ENCODE peak calls at places on chromosomes 16 and 17, in ten cellular contexts. One of them, this sample, is unnamed.

GRCh38 chr17:75625813-75626486 is 7.3 kb upstream of the SMIM5 start:
- DNase-seq in renal cortical epithelial cell: no peak
- DNase-seq in NCI-H1694 treated with DMSO at 0.1 percent for 48 hours: peak; percentile 38
- DNase-seq in AG04449: no peak
- DNase-seq in tibial nerve: no peak
- DNase-seq in GM03348: peak; percentile 69
- DNase-seq in head of caudate nucleus: peak; percentile 51
- DNase-seq in stimulated activated CD8-positive, alpha-beta memory T cell treated with anti-CD3 and anti-CD28 coated beads, Interleukin-15, amount 100 ng/mL, for 4 hours: no peak
- DNase-seq in nucleus accumbens: no peak
- DNase-seq in midbrain: peak; percentile 13
- DNase-seq in this sample: no peak

GRCh38 chr16:20911361-20911760 is 10.8 kb downstream of the LYRM1 start:
- DNase-seq in renal cortical epithelial cell: peak; percentile 56
- DNase-seq in NCI-H1694 treated with DMSO at 0.1 percent for 48 hours: no peak
- DNase-seq in AG04449: no peak
- DNase-seq in tibial nerve: no peak
- DNase-seq in GM03348: no peak
- DNase-seq in head of caudate nucleus: no peak
- DNase-seq in stimulated activated CD8-positive, alpha-beta memory T cell treated with anti-CD3 and anti-CD28 coated beads, Interleukin-15, amount 100 ng/mL, for 4 hours: no peak
- DNase-seq in nucleus accumbens: no peak
- DNase-seq in midbrain: no peak
- DNase-seq in this sample: no peak

GRCh38 chr17:50708050-50709000 is 611 bp upstream of the ANKRD40 start:
- DNase-seq in renal cortical epithelial cell: peak; percentile 14
- DNase-seq in NCI-H1694 treated with DMSO at 0.1 percent for 48 hours: peak; percentile 60
- DNase-seq in AG04449: no peak
- DNase-seq in tibial nerve: no peak
- DNase-seq in GM03348: peak; percentile 36
- DNase-seq in head of caudate nucleus: no peak
- DNase-seq in stimulated activated CD8-positive, alpha-beta memory T cell treated with anti-CD3 and anti-CD28 coated beads, Interleukin-15, amount 100 ng/mL, for 4 hours: no peak
- DNase-seq in nucleus accumbens: no peak
- DNase-seq in midbrain: peak; percentile 58
- DNase-seq in this sample: no peak

GRCh38 chr16:82653550-82654511 is 27.1 kb downstream of the CDH13 start:
- DNase-seq in renal cortical epithelial cell: peak; percentile 95
- DNase-seq in NCI-H1694 treated with DMSO at 0.1 percent for 48 hours: no peak
- DNase-seq in AG04449: peak; percentile 80
- DNase-seq in tibial nerve: no peak
- DNase-seq in GM03348: peak; percentile 86
- DNase-seq in head of caudate nucleus: no peak
- DNase-seq in stimulated activated CD8-positive, alpha-beta memory T cell treated with anti-CD3 and anti-CD28 coated beads, Interleukin-15, amount 100 ng/mL, for 4 hours: no peak
- DNase-seq in nucleus accumbens: no peak
- DNase-seq in midbrain: no peak
- DNase-seq in this sample: peak; percentile 77

GRCh38 chr16:69481901-69482341 is 57.5 kb downstream of the CYB5B start:
- DNase-seq in renal cortical epithelial cell: no peak
- DNase-seq in NCI-H1694 treated with DMSO at 0.1 percent for 48 hours: no peak
- DNase-seq in AG04449: no peak
- DNase-seq in tibial nerve: peak; percentile 73
- DNase-seq in GM03348: peak; percentile 89
- DNase-seq in head of caudate nucleus: peak; percentile 81
- DNase-seq in stimulated activated CD8-positive, alpha-beta memory T cell treated with anti-CD3 and anti-CD28 coated beads, Interleukin-15, amount 100 ng/mL, for 4 hours: no peak
- DNase-seq in nucleus accumbens: peak; percentile 49
- DNase-seq in midbrain: peak; percentile 77
- DNase-seq in this sample: no peak

GRCh38 chr16:88405325-88406060 is 22.7 kb downstream of the ZNF469 start:
- DNase-seq in renal cortical epithelial cell: no peak
- DNase-seq in NCI-H1694 treated with DMSO at 0.1 percent for 48 hours: no peak
- DNase-seq in AG04449: no peak
- DNase-seq in tibial nerve: no peak
- DNase-seq in GM03348: peak; percentile 88
- DNase-seq in head of caudate nucleus: no peak
- DNase-seq in stimulated activated CD8-positive, alpha-beta memory T cell treated with anti-CD3 and anti-CD28 coated beads, Interleukin-15, amount 100 ng/mL, for 4 hours: no peak
- DNase-seq in nucleus accumbens: no peak
- DNase-seq in midbrain: no peak
- DNase-seq in this sample: no peak

GRCh38 chr16:54194008-54194731 is 92.4 kb downstream of the IRX3 start:
- DNase-seq in renal cortical epithelial cell: peak; percentile 65
- DNase-seq in NCI-H1694 treated with DMSO at 0.1 percent for 48 hours: no peak
- DNase-seq in AG04449: no peak
- DNase-seq in tibial nerve: peak; percentile 50
- DNase-seq in GM03348: peak; percentile 83
- DNase-seq in head of caudate nucleus: peak; percentile 62
- DNase-seq in stimulated activated CD8-positive, alpha-beta memory T cell treated with anti-CD3 and anti-CD28 coated beads, Interleukin-15, amount 100 ng/mL, for 4 hours: no peak
- DNase-seq in nucleus accumbens: peak; percentile 10
- DNase-seq in midbrain: peak; percentile 67
- DNase-seq in this sample: peak; percentile 15

GRCh38 chr17:43943769-43944418 is 1.6 kb upstream of the PPY start:
- DNase-seq in renal cortical epithelial cell: peak; percentile 56
- DNase-seq in NCI-H1694 treated with DMSO at 0.1 percent for 48 hours: peak; percentile 64
- DNase-seq in AG04449: no peak
- DNase-seq in tibial nerve: peak; percentile 74
- DNase-seq in GM03348: peak; percentile 89
- DNase-seq in head of caudate nucleus: peak; percentile 79
- DNase-seq in stimulated activated CD8-positive, alpha-beta memory T cell treated with anti-CD3 and anti-CD28 coated beads, Interleukin-15, amount 100 ng/mL, for 4 hours: peak; percentile 35
- DNase-seq in nucleus accumbens: peak; percentile 54
- DNase-seq in midbrain: peak; percentile 78
- DNase-seq in this sample: no peak

GRCh38 chr17:72592242-72592966 is 471.6 kb downstream of the SOX9 start:
- DNase-seq in renal cortical epithelial cell: peak; percentile 55
- DNase-seq in NCI-H1694 treated with DMSO at 0.1 percent for 48 hours: peak; percentile 71
- DNase-seq in AG04449: no peak
- DNase-seq in tibial nerve: peak; percentile 60
- DNase-seq in GM03348: peak; percentile 98
- DNase-seq in head of caudate nucleus: peak; percentile 86
- DNase-seq in stimulated activated CD8-positive, alpha-beta memory T cell treated with anti-CD3 and anti-CD28 coated beads, Interleukin-15, amount 100 ng/mL, for 4 hours: no peak
- DNase-seq in nucleus accumbens: peak; percentile 69
- DNase-seq in midbrain: peak; percentile 87
- DNase-seq in this sample: no peak